ENCODE peak calls at places on chromosome 16, in nine cellular contexts. One of them, this sample, is unnamed.

GRCh38 chr16:74626741-74627416 is 20.0 kb upstream of the GLG1 start:
- DNase-seq in AG04450: no peak
- DNase-seq in neural progenitor cell: no peak
- DNase-seq in upper lobe of left lung: no peak
- DNase-seq in stimulated activated CD8-positive, alpha-beta memory T cell treated with anti-CD3 and anti-CD28 coated beads, Interleukin-4, amount 100 ng/mL, for 4 hours: no peak
- DNase-seq in AG08395: no peak
- DNase-seq in HEK293T: no peak
- DNase-seq in stimulated activated CD4-positive, alpha-beta T cell treated with anti-CD3 and anti-CD28 coated beads, Interleukin-15, amount 100 ng/mL, for 1 hour: no peak
- DNase-seq in hypothalamus: no peak
- DNase-seq in this sample: no peak

GRCh38 chr16:21268236-21268635 is 9.9 kb downstream of the CRYM start:
- DNase-seq in AG04450: no peak
- DNase-seq in neural progenitor cell: no peak
- DNase-seq in upper lobe of left lung: no peak
- DNase-seq in stimulated activated CD8-positive, alpha-beta memory T cell treated with anti-CD3 and anti-CD28 coated beads, Interleukin-4, amount 100 ng/mL, for 4 hours: no peak
- DNase-seq in AG08395: no peak
- DNase-seq in HEK293T: no peak
- DNase-seq in stimulated activated CD4-positive, alpha-beta T cell treated with anti-CD3 and anti-CD28 coated beads, Interleukin-15, amount 100 ng/mL, for 1 hour: no peak
- DNase-seq in hypothalamus: no peak
- DNase-seq in this sample: no peak

GRCh38 chr16:600781-601180 is 10.9 kb downstream of the RAB40C start:
- DNase-seq in AG04450: no peak
- DNase-seq in neural progenitor cell: peak; percentile 50
- DNase-seq in upper lobe of left lung: no peak
- DNase-seq in stimulated activated CD8-positive, alpha-beta memory T cell treated with anti-CD3 and anti-CD28 coated beads, Interleukin-4, amount 100 ng/mL, for 4 hours: no peak
- DNase-seq in AG08395: no peak
- DNase-seq in HEK293T: no peak
- DNase-seq in stimulated activated CD4-positive, alpha-beta T cell treated with anti-CD3 and anti-CD28 coated beads, Interleukin-15, amount 100 ng/mL, for 1 hour: no peak
- DNase-seq in hypothalamus: no peak
- DNase-seq in this sample: no peak

GRCh38 chr16:65268331-65268730 is 146.5 kb upstream of the CDH11 start:
- DNase-seq in AG04450: no peak
- DNase-seq in neural progenitor cell: no peak
- DNase-seq in upper lobe of left lung: no peak
- DNase-seq in stimulated activated CD8-positive, alpha-beta memory T cell treated with anti-CD3 and anti-CD28 coated beads, Interleukin-4, amount 100 ng/mL, for 4 hours: no peak
- DNase-seq in AG08395: no peak
- DNase-seq in HEK293T: no peak
- DNase-seq in stimulated activated CD4-positive, alpha-beta T cell treated with anti-CD3 and anti-CD28 coated beads, Interleukin-15, amount 100 ng/mL, for 1 hour: no peak
- DNase-seq in hypothalamus: no peak
- DNase-seq in this sample: no peak

GRCh38 chr16:65071371-65072311 is 50.2 kb downstream of the CDH11 start:
- DNase-seq in AG04450: no peak
- DNase-seq in neural progenitor cell: no peak
- DNase-seq in upper lobe of left lung: no peak
- DNase-seq in stimulated activated CD8-positive, alpha-beta memory T cell treated with anti-CD3 and anti-CD28 coated beads, Interleukin-4, amount 100 ng/mL, for 4 hours: no peak
- DNase-seq in AG08395: peak; percentile 35
- DNase-seq in HEK293T: no peak
- DNase-seq in stimulated activated CD4-positive, alpha-beta T cell treated with anti-CD3 and anti-CD28 coated beads, Interleukin-15, amount 100 ng/mL, for 1 hour: no peak
- DNase-seq in hypothalamus: peak; percentile 50
- DNase-seq in this sample: no peak

GRCh38 chr16:24848065-24848464 is 2.3 kb downstream of the SLC5A11 start:
- DNase-seq in AG04450: no peak
- DNase-seq in neural progenitor cell: no peak
- DNase-seq in upper lobe of left lung: no peak
- DNase-seq in stimulated activated CD8-positive, alpha-beta memory T cell treated with anti-CD3 and anti-CD28 coated beads, Interleukin-4, amount 100 ng/mL, for 4 hours: no peak
- DNase-seq in AG08395: peak; percentile 52
- DNase-seq in HEK293T: no peak
- DNase-seq in stimulated activated CD4-positive, alpha-beta T cell treated with anti-CD3 and anti-CD28 coated beads, Interleukin-15, amount 100 ng/mL, for 1 hour: no peak
- DNase-seq in hypothalamus: no peak
- DNase-seq in this sample: peak; percentile 27

GRCh38 chr16:83458612-83459011 is 349.2 kb upstream of the HSBP1 start:
- DNase-seq in AG04450: no peak
- DNase-seq in neural progenitor cell: no peak
- DNase-seq in upper lobe of left lung: no peak
- DNase-seq in stimulated activated CD8-positive, alpha-beta memory T cell treated with anti-CD3 and anti-CD28 coated beads, Interleukin-4, amount 100 ng/mL, for 4 hours: no peak
- DNase-seq in AG08395: peak; percentile 58
- DNase-seq in HEK293T: no peak
- DNase-seq in stimulated activated CD4-positive, alpha-beta T cell treated with anti-CD3 and anti-CD28 coated beads, Interleukin-15, amount 100 ng/mL, for 1 hour: no peak
- DNase-seq in hypothalamus: no peak
- DNase-seq in this sample: no peak

GRCh38 chr16:85757341-85757822 is 6.5 kb upstream of the C16orf74 start:
- DNase-seq in AG04450: peak; percentile 67
- DNase-seq in neural progenitor cell: no peak
- DNase-seq in upper lobe of left lung: no peak
- DNase-seq in stimulated activated CD8-positive, alpha-beta memory T cell treated with anti-CD3 and anti-CD28 coated beads, Interleukin-4, amount 100 ng/mL, for 4 hours: no peak
- DNase-seq in AG08395: peak; percentile 32
- DNase-seq in HEK293T: no peak
- DNase-seq in stimulated activated CD4-positive, alpha-beta T cell treated with anti-CD3 and anti-CD28 coated beads, Interleukin-15, amount 100 ng/mL, for 1 hour: no peak
- DNase-seq in hypothalamus: no peak
- DNase-seq in this sample: no peak

GRCh38 chr16:49755291-49755611 is 100.7 kb downstream of the ZNF423 start:
- DNase-seq in AG04450: peak; percentile 3
- DNase-seq in neural progenitor cell: peak; percentile 75
- DNase-seq in upper lobe of left lung: no peak
- DNase-seq in stimulated activated CD8-positive, alpha-beta memory T cell treated with anti-CD3 and anti-CD28 coated beads, Interleukin-4, amount 100 ng/mL, for 4 hours: no peak
- DNase-seq in AG08395: peak; percentile 47
- DNase-seq in HEK293T: peak; percentile 45
- DNase-seq in stimulated activated CD4-positive, alpha-beta T cell treated with anti-CD3 and anti-CD28 coated beads, Interleukin-15, amount 100 ng/mL, for 1 hour: no peak
- DNase-seq in hypothalamus: no peak
- DNase-seq in this sample: no peak

GRCh38 chr16:71762186-71762585 is 37.7 kb upstream of the PHLPP2 start:
- DNase-seq in AG04450: no peak
- DNase-seq in neural progenitor cell: no peak
- DNase-seq in upper lobe of left lung: no peak
- DNase-seq in stimulated activated CD8-positive, alpha-beta memory T cell treated with anti-CD3 and anti-CD28 coated beads, Interleukin-4, amount 100 ng/mL, for 4 hours: no peak
- DNase-seq in AG08395: peak; percentile 77
- DNase-seq in HEK293T: no peak
- DNase-seq in stimulated activated CD4-positive, alpha-beta T cell treated with anti-CD3 and anti-CD28 coated beads, Interleukin-15, amount 100 ng/mL, for 1 hour: no peak
- DNase-seq in hypothalamus: no peak
- DNase-seq in this sample: no peak

GRCh38 chr16:11852092-11852809 is 909 bp upstream of the RSL1D1 start:
- DNase-seq in AG04450: no peak
- DNase-seq in neural progenitor cell: no peak
- DNase-seq in upper lobe of left lung: no peak
- DNase-seq in stimulated activated CD8-positive, alpha-beta memory T cell treated with anti-CD3 and anti-CD28 coated beads, Interleukin-4, amount 100 ng/mL, for 4 hours: no peak
- DNase-seq in AG08395: no peak
- DNase-seq in HEK293T: no peak
- DNase-seq in stimulated activated CD4-positive, alpha-beta T cell treated with anti-CD3 and anti-CD28 coated beads, Interleukin-15, amount 100 ng/mL, for 1 hour: no peak
- DNase-seq in hypothalamus: no peak
- DNase-seq in this sample: no peak

GRCh38 chr16:81581107-81581506 is 136.5 kb downstream of the CMIP start:
- DNase-seq in AG04450: no peak
- DNase-seq in neural progenitor cell: no peak
- DNase-seq in upper lobe of left lung: no peak
- DNase-seq in stimulated activated CD8-positive, alpha-beta memory T cell treated with anti-CD3 and anti-CD28 coated beads, Interleukin-4, amount 100 ng/mL, for 4 hours: no peak
- DNase-seq in AG08395: no peak
- DNase-seq in HEK293T: no peak
- DNase-seq in stimulated activated CD4-positive, alpha-beta T cell treated with anti-CD3 and anti-CD28 coated beads, Interleukin-15, amount 100 ng/mL, for 1 hour: no peak
- DNase-seq in hypothalamus: no peak
- DNase-seq in this sample: peak; percentile 33

GRCh38 chr16:50884066-50884860 is 142.4 kb downstream of the CYLD start:
- DNase-seq in AG04450: no peak
- DNase-seq in neural progenitor cell: peak; percentile 61
- DNase-seq in upper lobe of left lung: no peak
- DNase-seq in stimulated activated CD8-positive, alpha-beta memory T cell treated with anti-CD3 and anti-CD28 coated beads, Interleukin-4, amount 100 ng/mL, for 4 hours: no peak
- DNase-seq in AG08395: no peak
- DNase-seq in HEK293T: peak; percentile 75
- DNase-seq in stimulated activated CD4-positive, alpha-beta T cell treated with anti-CD3 and anti-CD28 coated beads, Interleukin-15, amount 100 ng/mL, for 1 hour: no peak
- DNase-seq in hypothalamus: no peak
- DNase-seq in this sample: no peak

GRCh38 chr16:85894266-85894665 is 4.7 kb upstream of the IRF8 start:
- DNase-seq in AG04450: no peak
- DNase-seq in neural progenitor cell: no peak
- DNase-seq in upper lobe of left lung: no peak
- DNase-seq in stimulated activated CD8-positive, alpha-beta memory T cell treated with anti-CD3 and anti-CD28 coated beads, Interleukin-4, amount 100 ng/mL, for 4 hours: no peak
- DNase-seq in AG08395: no peak
- DNase-seq in HEK293T: no peak
- DNase-seq in stimulated activated CD4-positive, alpha-beta T cell treated with anti-CD3 and anti-CD28 coated beads, Interleukin-15, amount 100 ng/mL, for 1 hour: no peak
- DNase-seq in hypothalamus: no peak
- DNase-seq in this sample: no peak

GRCh38 chr16:50153648-50154368 is 702 bp downstream of the TENT4B start:
- DNase-seq in AG04450: no peak
- DNase-seq in neural progenitor cell: peak; percentile 46
- DNase-seq in upper lobe of left lung: peak; percentile 92
- DNase-seq in stimulated activated CD8-positive, alpha-beta memory T cell treated with anti-CD3 and anti-CD28 coated beads, Interleukin-4, amount 100 ng/mL, for 4 hours: no peak
- DNase-seq in AG08395: peak; percentile 26
- DNase-seq in HEK293T: peak; percentile 30
- DNase-seq in stimulated activated CD4-positive, alpha-beta T cell treated with anti-CD3 and anti-CD28 coated beads, Interleukin-15, amount 100 ng/mL, for 1 hour: peak; percentile 12
- DNase-seq in hypothalamus: no peak
- DNase-seq in this sample: no peak

GRCh38 chr16:74627506-74628220 is 20.7 kb upstream of the GLG1 start:
- DNase-seq in AG04450: no peak
- DNase-seq in neural progenitor cell: no peak
- DNase-seq in upper lobe of left lung: no peak
- DNase-seq in stimulated activated CD8-positive, alpha-beta memory T cell treated with anti-CD3 and anti-CD28 coated beads, Interleukin-4, amount 100 ng/mL, for 4 hours: no peak
- DNase-seq in AG08395: no peak
- DNase-seq in HEK293T: no peak
- DNase-seq in stimulated activated CD4-positive, alpha-beta T cell treated with anti-CD3 and anti-CD28 coated beads, Interleukin-15, amount 100 ng/mL, for 1 hour: no peak
- DNase-seq in hypothalamus: no peak
- DNase-seq in this sample: no peak

GRCh38 chr16:53067675-53068074 is 12.9 kb downstream of the CHD9 start:
- DNase-seq in AG04450: no peak
- DNase-seq in neural progenitor cell: no peak
- DNase-seq in upper lobe of left lung: no peak
- DNase-seq in stimulated activated CD8-positive, alpha-beta memory T cell treated with anti-CD3 and anti-CD28 coated beads, Interleukin-4, amount 100 ng/mL, for 4 hours: no peak
- DNase-seq in AG08395: no peak
- DNase-seq in HEK293T: no peak
- DNase-seq in stimulated activated CD4-positive, alpha-beta T cell treated with anti-CD3 and anti-CD28 coated beads, Interleukin-15, amount 100 ng/mL, for 1 hour: no peak
- DNase-seq in hypothalamus: no peak
- DNase-seq in this sample: no peak

GRCh38 chr16:75466760-75467159 is 2.3 kb upstream of the TMEM170A start:
- DNase-seq in AG04450: no peak
- DNase-seq in neural progenitor cell: no peak
- DNase-seq in upper lobe of left lung: no peak
- DNase-seq in stimulated activated CD8-positive, alpha-beta memory T cell treated with anti-CD3 and anti-CD28 coated beads, Interleukin-4, amount 100 ng/mL, for 4 hours: no peak
- DNase-seq in AG08395: no peak
- DNase-seq in HEK293T: no peak
- DNase-seq in stimulated activated CD4-positive, alpha-beta T cell treated with anti-CD3 and anti-CD28 coated beads, Interleukin-15, amount 100 ng/mL, for 1 hour: no peak
- DNase-seq in hypothalamus: no peak
- DNase-seq in this sample: no peak

GRCh38 chr16:10252155-10252554 is 69.9 kb upstream of the GRIN2A start:
- DNase-seq in AG04450: no peak
- DNase-seq in neural progenitor cell: no peak
- DNase-seq in upper lobe of left lung: peak; percentile 74
- DNase-seq in stimulated activated CD8-positive, alpha-beta memory T cell treated with anti-CD3 and anti-CD28 coated beads, Interleukin-4, amount 100 ng/mL, for 4 hours: no peak
- DNase-seq in AG08395: no peak
- DNase-seq in HEK293T: no peak
- DNase-seq in stimulated activated CD4-positive, alpha-beta T cell treated with anti-CD3 and anti-CD28 coated beads, Interleukin-15, amount 100 ng/mL, for 1 hour: no peak
- DNase-seq in hypothalamus: no peak
- DNase-seq in this sample: no peak

This sample was measured in pulmonary artery endothelial cell.